ENCODE peak calls at places on chromosomes 16 and 17, in seven cellular contexts. Q, F, I, E, Y, T and S are unnamed samples.
A peak's percentile ranks its signal among the peaks of the same experiment; 100 is the strongest.

GRCh38 chr16:3971261-3971660 is 90.7 kb upstream of the CREBBP start:
- DNase-seq in Y (no peak), T (peak; percentile 67), F (no peak), Q (no peak), E (no peak), I (no peak), S (no peak)

GRCh38 chr16:3787924-3788661 is 70.8 kb upstream of the TRAP1 start:
- DNase-seq in I (no peak), F (no peak), T (peak; percentile 57), Q (no peak), E (no peak), Y (no peak), S (no peak)

GRCh38 chr16:86018487-86018886 is 119.5 kb downstream of the IRF8 start:
- DNase-seq in I (no peak), F (no peak), Q (no peak), Y (no peak), T (peak; percentile 50), E (peak; percentile 49), S (no peak)

GRCh38 chr16:72256398-72257048 is 84.6 kb upstream of the PMFBP1 start:
- DNase-seq in Y (no peak), I (no peak), E (no peak), Q (no peak), T (no peak), F (no peak), S (no peak)

GRCh38 chr16:74748042-74748709 is 26.4 kb downstream of the FA2H start:
- DNase-seq in Q (no peak), F (no peak), T (no peak), I (no peak), Y (no peak), E (no peak), S (no peak)

GRCh38 chr17:21253646-21254441 is 634 bp upstream of the NATD1 start:
- DNase-seq in F (no peak), Y (no peak), I (no peak), E (no peak), T (no peak), Q (no peak), S (no peak)

GRCh38 chr17:16937431-16937830 is 34.5 kb downstream of the TNFRSF13B start:
- DNase-seq in I (no peak), Q (no peak), T (no peak), E (no peak), F (no peak), Y (no peak), S (no peak)

GRCh38 chr16:83272201-83272600 is 535.6 kb upstream of the HSBP1 start:
- DNase-seq in T (no peak), F (no peak), E (no peak), Q (no peak), Y (no peak), I (no peak), S (no peak)

GRCh38 chr16:52494145-52494544 is 52.8 kb downstream of the TOX3 start:
- DNase-seq in Y (no peak), E (no peak), I (no peak), Q (no peak), T (no peak), F (no peak), S (no peak)

GRCh38 chr17:45267436-45268055 is 5.7 kb upstream of the SPATA32 start:
- DNase-seq in T (no peak), F (no peak), E (no peak), Q (no peak), Y (no peak), I (no peak), S (no peak)

GRCh38 chr16:50151744-50152143 is 1.4 kb upstream of the TENT4B start:
- DNase-seq in Y (no peak), I (no peak), T (no peak), Q (no peak), E (no peak), F (no peak), S (no peak)

GRCh38 chr17:17628388-17629008 is 37.0 kb upstream of the PEMT start:
- DNase-seq in Q (peak; percentile 30), Y (peak; percentile 11), E (peak; percentile 54), I (no peak), T (peak; percentile 71), F (no peak), S (peak; percentile 22)

GRCh38 chr17:71496552-71496951 is 624.3 kb upstream of the SOX9 start:
- DNase-seq in I (no peak), F (no peak), Q (no peak), T (no peak), Y (no peak), E (no peak), S (no peak)

GRCh38 chr16:73214825-73215481 is 167.0 kb upstream of the ZFHX3 start:
- DNase-seq in E (no peak), F (no peak), Y (no peak), I (no peak), T (no peak), Q (no peak), S (no peak)

GRCh38 chr16:67400901-67401300 is 7.6 kb upstream of the TPPP3 start:
- DNase-seq in Y (no peak), I (no peak), T (no peak), Q (no peak), F (no peak), E (no peak), S (no peak)

GRCh38 chr17:81966343-81967243 is 5.6 kb upstream of the NOTUM start:
- DNase-seq in Y (no peak), E (peak; percentile 70), Q (no peak), F (no peak), T (no peak), I (no peak), S (no peak)

GRCh38 chr16:49055824-49056545 is 225.7 kb downstream of the CBLN1 start:
- DNase-seq in Y (no peak), Q (no peak), T (no peak), I (no peak), F (no peak), E (no peak), S (no peak)

GRCh38 chr16:12617401-12617819 is 186.3 kb downstream of the CPPED1 start:
- DNase-seq in E (no peak), Q (no peak), F (no peak), I (no peak), Y (no peak), T (no peak), S (no peak)

GRCh38 chr17:57906910-57907309 is 48.3 kb downstream of the CUEDC1 start:
- DNase-seq in E (no peak), F (no peak), Y (no peak), Q (no peak), T (no peak), I (no peak), S (no peak)

GRCh38 chr16:68901910-68902309 is 58.6 kb downstream of the TANGO6 start:
- DNase-seq in E (no peak), Q (no peak), F (no peak), I (no peak), T (no peak), Y (no peak), S (no peak)

DNA sequence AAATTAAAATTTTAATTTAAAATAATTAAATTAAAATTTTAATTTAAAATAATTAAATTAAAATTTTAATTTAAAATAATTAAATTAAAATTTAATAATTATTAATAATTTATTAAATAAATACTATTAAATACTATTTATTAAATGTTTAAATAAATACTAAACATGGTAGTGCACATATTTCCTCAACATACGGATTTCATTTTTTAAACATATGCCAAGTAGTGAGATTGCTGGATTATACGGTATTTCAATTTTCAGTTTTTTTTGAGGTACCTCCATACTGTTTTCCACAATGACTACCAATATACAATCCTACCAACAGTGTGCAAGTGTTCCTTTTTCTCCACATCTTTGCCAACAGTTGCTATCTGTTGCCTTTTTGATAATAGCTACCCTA is 852.9 kb upstream of the CDH8 start:
- DNase-seq in T (no peak), Q (no peak), F (no peak), I (no peak), E (no peak), Y (no peak), S (no peak)
- TF ChIP-seq CTCF in T (no peak), Q (no peak), F (no peak), I (no peak), E (no peak), Y (no peak), S (no peak)

GRCh38 chr16:84310642-84311041 is 16.0 kb downstream of the WFDC1 start:
- DNase-seq in T (no peak), Y (no peak), F (no peak), E (no peak), Q (no peak), I (no peak), S (no peak)

GRCh38 chr16:84307209-84307954 is 12.7 kb downstream of the WFDC1 start:
- DNase-seq in F (no peak), I (no peak), E (no peak), Y (no peak), T (no peak), Q (no peak), S (no peak)

GRCh38 chr16:84306564-84306963 is 11.9 kb downstream of the WFDC1 start:
- DNase-seq in Q (no peak), T (no peak), I (no peak), E (no peak), Y (no peak), F (no peak), S (no peak)

GRCh38 chr16:84303516-84303915 is 8.8 kb downstream of the WFDC1 start:
- DNase-seq in Y (no peak), Q (no peak), F (no peak), I (no peak), E (no peak), T (no peak), S (no peak)

DNA sequence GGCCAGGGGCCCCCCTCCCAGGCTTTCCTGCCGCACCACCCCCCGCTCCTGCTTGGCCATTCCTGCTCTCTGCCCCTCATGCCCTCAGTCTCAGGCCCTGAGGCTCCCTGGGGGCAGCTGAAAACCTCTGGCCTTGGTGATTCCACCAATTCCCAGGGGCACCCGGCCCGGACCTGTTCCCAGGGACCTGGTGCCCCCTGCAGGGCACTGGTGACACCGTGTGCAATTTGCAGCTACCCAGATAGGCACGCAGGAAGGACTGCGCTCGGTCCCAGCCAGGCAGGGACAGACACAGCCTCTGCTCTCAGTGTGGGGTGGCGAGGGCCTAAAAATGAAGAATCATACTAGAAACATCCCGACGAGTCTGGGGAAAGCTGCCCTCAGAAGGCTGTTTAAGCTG is 13.4 kb downstream of the WFDC1 start:
- DNase-seq in Q (no peak), F (peak; percentile 20), T (no peak), Y (peak; percentile 78), I (no peak), E (peak; percentile 66), S (no peak)
- TF ChIP-seq CTCF in Q (no peak), F (peak; percentile 63), T (peak; percentile 26), Y (peak; percentile 61), I (no peak), E (peak; percentile 69), S (no peak)

DNA sequence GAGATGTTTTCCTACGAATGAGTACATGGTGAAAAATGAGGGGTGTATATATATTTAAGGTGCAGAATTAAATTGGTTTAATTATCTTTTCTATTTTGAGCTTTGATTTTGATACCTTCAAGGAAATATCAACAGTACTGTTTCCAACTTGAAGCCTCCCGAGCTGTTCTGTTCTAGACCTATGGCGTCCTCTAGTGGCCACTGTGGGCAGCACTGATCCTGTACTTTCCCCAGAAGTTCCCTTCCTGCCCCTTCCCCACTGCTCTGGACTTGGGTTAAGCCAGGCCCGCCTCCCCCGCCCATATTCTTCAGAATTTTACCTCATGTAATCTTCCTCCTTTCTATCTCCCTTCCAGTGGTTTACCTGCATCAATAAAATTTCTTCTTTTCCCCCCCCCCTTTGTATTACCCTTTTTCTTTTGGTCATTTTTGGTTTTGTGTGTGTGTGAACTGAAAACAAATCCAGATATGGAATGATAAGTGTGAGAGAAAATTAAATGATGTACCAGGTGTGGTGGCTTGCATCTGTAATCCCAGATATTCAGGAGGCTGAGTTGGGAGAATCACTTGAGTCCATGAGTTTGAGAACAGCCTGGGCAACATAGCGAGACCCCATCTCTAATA is 1643.5 kb downstream of the TP53TG3F start:
- DNase-seq in F (no peak), T (no peak), I (no peak), E (no peak), Y (no peak), Q (no peak), S (no peak)
- TF ChIP-seq CTCF in F (no peak), T (no peak), I (no peak), E (no peak), Y (no peak), Q (no peak), S (no peak)

GRCh38 chr17:72535346-72535745 is 414.5 kb downstream of the SOX9 start:
- DNase-seq in Q (no peak), E (no peak), Y (no peak), T (no peak), F (no peak), I (no peak), S (no peak)
- TF ChIP-seq CTCF in Q (no peak), E (no peak), Y (no peak), T (no peak), F (no peak), I (no peak), S (no peak)